ENCODE peak calls at places on chromosomes 11 and 22, in six cellular contexts. G is osteocyte, D is sigmoid colon, U is H1, R is Calu3, E is SK-N-SH. O is an unnamed sample.

GRCh38 chr11:14503023-14503422 is 3.4 kb upstream of the COPB1 start:
- DNase-seq in G (no peak), D (no peak), U (no peak), R (no peak), E (no peak), O (no peak)

GRCh38 chr11:46942172-46942571 is 5.6 kb downstream of the CSTPP1 start:
- DNase-seq in G (no peak), D (no peak), U (no peak), R (no peak), E (no peak), O (no peak)

GRCh38 chr11:73566422-73566821 is 31.5 kb downstream of the FAM168A start:
- DNase-seq in G (no peak), D (no peak), U (no peak), R (no peak), E (no peak), O (no peak)

GRCh38 chr22:28373841-28374240 is 305.8 kb downstream of the TTC28 start:
- DNase-seq in G (no peak), D (no peak), U (no peak), R (no peak), E (no peak), O (no peak)

GRCh38 chr11:82988936-82989627 is 82.6 kb downstream of the RAB30 start:
- DNase-seq in G (no peak), D (no peak), U (no peak), R (no peak), E (no peak), O (no peak)

GRCh38 chr11:19853016-19853415 is 140.4 kb downstream of the NAV2 start:
- DNase-seq in G (no peak), D (no peak), U (no peak), R (no peak), E (no peak), O (no peak)

GRCh38 chr22:49858827-49859226 is 5.2 kb downstream of the ZBED4 start:
- DNase-seq in G (no peak), D (no peak), U (no peak), R (no peak), E (no peak), O (no peak)

GRCh38 chr11:75324740-75325139 is 26.7 kb downstream of the ARRB1 start:
- DNase-seq in G (no peak), D (no peak), U (no peak), R (no peak), E (no peak), O (no peak)

GRCh38 chr11:90614318-90614717 is 391.5 kb upstream of the CHORDC1 start:
- DNase-seq in G (no peak), D (no peak), U (no peak), R (no peak), E (no peak), O (no peak)

GRCh38 chr11:1218256-1218787 is 4.5 kb upstream of the MUC5B start:
- DNase-seq in G (no peak), D (peak), U (peak), R (no peak), E (peak), O (no peak)

DNA sequence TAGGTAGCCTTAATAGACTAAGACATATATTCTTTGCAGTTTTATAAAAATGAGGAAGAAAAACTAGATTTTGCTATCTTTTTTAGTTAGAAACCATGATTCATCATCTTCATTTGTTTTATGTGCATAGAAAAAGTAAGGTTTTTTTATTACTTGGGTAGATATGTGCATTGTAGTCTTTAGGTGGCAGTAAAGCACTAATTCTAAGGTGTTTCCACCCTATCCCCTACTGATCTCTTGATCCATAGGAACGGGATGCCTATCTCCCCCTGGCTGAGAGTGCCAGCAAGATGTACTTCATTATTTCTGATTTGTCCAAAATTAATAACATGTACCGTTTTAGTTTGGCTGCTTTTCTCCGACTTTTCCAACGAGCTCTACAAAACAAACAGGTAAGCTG is 148.1 kb downstream of the DYNC2H1 start:
- DNase-seq in G (no peak), D (no peak), U (no peak), R (no peak), E (peak), O (no peak)
- TF ChIP-seq CTCF in G (peak), D (no peak), U (no peak), R (no peak), E (peak), O (peak)

DNA sequence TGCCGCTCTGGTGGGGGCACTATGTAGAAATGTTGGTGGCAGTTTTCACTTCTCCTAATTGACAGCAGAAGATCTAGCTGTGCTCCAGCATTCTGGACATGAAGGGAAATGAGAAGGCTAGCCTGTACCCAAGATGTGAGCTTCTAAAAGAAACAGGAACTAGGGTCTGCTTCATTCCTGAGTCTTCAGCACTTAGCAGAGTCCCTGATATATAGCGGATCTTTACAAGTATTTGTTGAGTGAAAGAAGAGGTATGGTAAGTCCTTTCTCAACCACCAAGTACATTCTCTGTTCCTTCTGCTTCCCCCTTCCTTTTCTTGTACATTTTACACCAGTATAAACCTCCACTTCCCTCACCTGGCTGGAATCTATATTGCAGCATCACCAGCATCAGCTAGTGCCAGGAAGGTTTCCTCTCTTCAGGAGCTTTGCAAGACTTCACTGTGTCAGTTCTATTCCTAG is 408.3 kb upstream of the CADM1 start:
- DNase-seq in G (no peak), D (no peak), U (no peak), R (no peak), E (no peak), O (no peak)
- TF ChIP-seq CTCF in G (peak), D (no peak), U (no peak), R (no peak), E (peak), O (peak)

GRCh38 chr22:42907404-42908081 is 50.5 kb upstream of the ARFGAP3 start:
- DNase-seq in G (no peak), D (no peak), U (no peak), R (no peak), E (no peak), O (no peak)
- TF ChIP-seq CTCF in G (no peak), D (no peak), U (no peak), R (no peak), E (no peak), O (no peak)

GRCh38 chr22:22802346-22802970 is 85.2 kb upstream of the IGLL5 start:
- DNase-seq in G (no peak), D (no peak), U (peak), R (no peak), E (no peak), O (no peak)
- TF ChIP-seq CTCF in G (peak), D (no peak), U (peak), R (peak), E (peak), O (peak)

DNA sequence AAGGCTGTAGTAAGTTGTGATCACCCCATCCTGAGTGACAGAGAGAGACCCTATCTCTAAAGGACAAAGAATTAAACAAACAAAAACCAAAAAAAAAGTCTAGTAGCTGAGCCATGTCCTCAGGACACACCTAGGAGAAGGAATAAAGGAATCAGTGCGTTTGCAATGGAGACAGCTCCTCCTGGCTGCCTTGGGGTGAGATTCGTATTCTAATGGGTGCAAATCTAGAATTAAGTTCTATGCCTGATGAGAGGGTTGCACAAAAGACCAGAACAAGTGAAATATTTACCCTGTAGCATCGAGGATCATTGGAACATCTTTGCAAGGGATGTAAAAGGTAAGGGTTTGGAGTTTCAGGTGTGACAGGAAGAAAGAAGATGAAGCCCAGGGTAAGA is 70.3 kb upstream of the BMAL1 start:
- DNase-seq in G (no peak), D (no peak), U (no peak), R (no peak), E (no peak), O (no peak)
- TF ChIP-seq CTCF in G (peak), D (no peak), U (no peak), R (no peak), E (no peak), O (no peak)

GRCh38 chr11:69912911-69913451 is 93.8 kb upstream of the FGF3 start:
- DNase-seq in G (no peak), D (peak), U (peak), R (peak), E (peak), O (no peak)
- TF ChIP-seq CTCF in G (peak), D (no peak), U (peak), R (peak), E (peak), O (peak)

DNA sequence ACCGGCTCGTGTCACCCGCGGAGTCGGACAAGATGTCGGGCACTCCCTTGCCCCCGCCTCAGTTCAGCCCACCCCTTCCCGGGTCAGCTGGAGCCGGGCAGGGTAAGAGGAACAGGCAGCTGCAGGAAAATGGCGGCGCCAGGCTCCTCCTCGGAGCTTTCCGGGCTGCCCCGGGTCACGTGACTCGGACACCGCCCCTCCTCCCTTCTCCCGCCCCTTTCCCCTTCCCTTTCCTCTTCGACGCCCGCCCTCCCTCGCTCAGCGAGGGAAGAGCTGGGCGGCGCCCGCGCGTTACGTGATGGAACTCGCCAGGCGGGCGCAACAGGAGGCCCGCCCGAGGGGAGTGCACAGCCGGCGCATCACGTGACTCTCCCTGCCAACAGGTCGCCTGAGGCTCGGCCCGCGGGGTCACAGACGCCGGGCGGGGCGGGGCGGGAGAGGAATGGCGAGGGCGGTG is at the start of gene PICALM:
- DNase-seq in G (peak), D (peak), U (peak), R (peak), E (peak), O (peak)
- TF ChIP-seq CTCF in G (no peak), D (no peak), U (no peak), R (no peak), E (no peak), O (no peak)

DNA sequence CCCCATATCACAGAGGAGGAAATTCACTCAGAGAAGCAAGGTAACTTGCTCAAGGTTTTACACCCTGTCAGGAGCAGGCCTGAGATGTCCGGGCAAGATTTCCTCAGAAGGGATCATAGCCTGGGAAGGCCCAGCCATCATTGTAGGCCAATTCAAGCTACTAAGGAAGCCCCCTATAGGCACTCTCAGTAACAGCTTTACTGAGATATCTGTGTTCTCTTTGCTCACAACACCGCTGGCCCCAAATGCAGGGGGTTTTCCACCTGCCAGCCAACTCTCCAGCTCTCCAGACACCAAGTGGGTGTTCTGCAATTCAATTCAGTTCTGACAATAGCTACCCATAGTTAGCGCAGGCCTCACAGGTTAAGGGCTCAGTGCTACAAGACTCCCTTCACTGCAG is 84.0 kb downstream of the SLC36A4 start:
- DNase-seq in G (no peak), D (no peak), U (peak), R (no peak), E (no peak), O (no peak)
- TF ChIP-seq CTCF in G (no peak), D (no peak), U (no peak), R (no peak), E (no peak), O (no peak)

O was measured in type B pancreatic cell.